ENCODE peak calls at places on chromosomes 5 and 9, in ten cellular contexts. R is PC-9; Z is thyroid gland; V is astrocyte of the spinal cord; Q is endodermal cell; J is right lobe of liver; U is HCT116; O is naive thymus-derived CD4-positive, alpha-beta T cell; S is cardiac muscle cell; C is astrocyte of the cerebellum. X is an unnamed sample.

GRCh38 chr5:67066815-67067214 is 129.8 kb downstream of the CD180 start:
- DNase-seq in Z (no peak), S (no peak), C (no peak), U (no peak), O (no peak), Q (no peak), R (no peak), V (no peak), J (no peak), X (no peak)

GRCh38 chr9:37960631-37961030 is 56.7 kb upstream of the SLC25A51 start:
- DNase-seq in C (no peak), J (no peak), R (no peak), U (no peak), Z (no peak), Q (no peak), V (no peak), O (no peak), S (no peak), X (no peak)

GRCh38 chr9:112050544-112051475 is 124.3 kb downstream of the SUSD1 start:
- DNase-seq in S (no peak), V (peak; percentile 95), Z (no peak), O (no peak), J (peak; percentile 72), Q (peak; percentile 18), U (no peak), C (peak; percentile 99), R (no peak), X (no peak)

GRCh38 chr5:72816297-72817075 is at the start of gene TNPO1:
- DNase-seq in Z (peak; percentile 97), R (peak; percentile 75), O (peak; percentile 85), C (peak; percentile 83), V (peak; percentile 96), J (peak; percentile 96), U (peak; percentile 79), S (peak; percentile 96), Q (peak; percentile 98), X (peak; percentile 51)

GRCh38 chr5:8366296-8366695 is 497.3 kb downstream of the MTRR start:
- DNase-seq in Z (no peak), V (no peak), S (no peak), J (no peak), C (no peak), Q (no peak), R (peak; percentile 10), O (no peak), U (no peak), X (no peak)

GRCh38 chr5:444226-444625 is 1.2 kb downstream of the EXOC3 start:
- DNase-seq in C (no peak), Q (peak; percentile 21), Z (no peak), V (no peak), J (peak; percentile 25), O (no peak), R (no peak), U (no peak), S (no peak), X (no peak)

GRCh38 chr9:135000647-135001245 is 83.0 kb upstream of the FCN1 start:
- DNase-seq in J (no peak), V (peak; percentile 3), Z (no peak), U (peak; percentile 19), C (no peak), Q (no peak), S (no peak), R (no peak), O (no peak), X (peak; percentile 10)

GRCh38 chr9:89886281-89886700 is 281.5 kb downstream of the GADD45G start:
- DNase-seq in U (no peak), V (peak; percentile 29), O (no peak), S (peak; percentile 49), C (no peak), J (no peak), Q (peak; percentile 41), Z (peak; percentile 46), R (no peak), X (no peak)

GRCh38 chr5:2191972-2192371 is 309.2 kb upstream of the IRX4 start:
- DNase-seq in C (no peak), S (no peak), U (no peak), Z (no peak), J (no peak), R (no peak), O (no peak), Q (no peak), V (no peak), X (no peak)

GRCh38 chr5:122870219-122870856 is 24.9 kb downstream of the SNX24 start:
- DNase-seq in V (peak; percentile 21), Q (no peak), C (no peak), S (no peak), O (no peak), J (no peak), U (no peak), Z (no peak), R (no peak), X (no peak)

GRCh38 chr9:6805532-6805931 is 47.8 kb downstream of the KDM4C start:
- DNase-seq in S (no peak), J (no peak), R (no peak), Q (no peak), Z (peak; percentile 68), V (peak; percentile 53), O (no peak), U (no peak), C (peak; percentile 12), X (no peak)

GRCh38 chr9:29118555-29118954 is 1545.3 kb upstream of the C9orf72 start:
- DNase-seq in S (no peak), Z (no peak), O (no peak), R (no peak), C (no peak), V (no peak), U (no peak), J (no peak), Q (no peak), X (no peak)

GRCh38 chr9:93613791-93614190 is 37.4 kb downstream of the PHF2 start:
- DNase-seq in C (no peak), R (no peak), O (no peak), Z (no peak), S (no peak), V (no peak), U (no peak), Q (peak; percentile 36), J (peak; percentile 28), X (no peak)

GRCh38 chr9:36204906-36205547 is 14.3 kb downstream of the CLTA start:
- DNase-seq in Q (peak; percentile 80), U (no peak), Z (no peak), V (no peak), S (peak; percentile 20), J (peak; percentile 47), C (no peak), R (no peak), O (no peak), X (no peak)

GRCh38 chr9:18237776-18238175 is 236.2 kb upstream of the ADAMTSL1 start:
- DNase-seq in U (no peak), O (no peak), J (no peak), Z (no peak), S (no peak), Q (no peak), C (no peak), V (no peak), R (no peak), X (no peak)
- H3K4me3 ChIP-seq in U (no peak overlapping the region), O (no peak overlapping the region), J (no peak overlapping the region), Z (no peak overlapping the region), S (no peak overlapping the region), Q (no peak overlapping the region), C (no peak overlapping the region), V (no peak overlapping the region), R (no peak overlapping the region), X (no peak overlapping the region)

GRCh38 chr5:116521173-116521872 is 53.3 kb downstream of the SEMA6A start:
- DNase-seq in R (no peak), S (no peak), Q (no peak), Z (no peak), V (no peak), C (no peak), J (no peak), U (no peak), O (no peak), X (no peak)
- H3K4me3 ChIP-seq in R (no peak overlapping the region), S (no peak overlapping the region), Q (no peak overlapping the region), Z (no peak overlapping the region), V (no peak overlapping the region), C (no peak overlapping the region), J (no peak overlapping the region), U (no peak overlapping the region), O (no peak overlapping the region), X (no peak overlapping the region)

GRCh38 chr9:128384801-128385492 is 13.8 kb downstream of the URM1 start:
- DNase-seq in O (no peak), J (no peak), Z (no peak), U (no peak), S (no peak), C (no peak), R (no peak), Q (peak; percentile 43), V (no peak), X (no peak)

GRCh38 chr9:128383007-128383753 is 12.0 kb downstream of the URM1 start:
- DNase-seq in R (no peak), V (no peak), O (no peak), U (no peak), Q (peak; percentile 85), Z (no peak), C (no peak), S (no peak), J (no peak), X (no peak)

GRCh38 chr9:128383791-128384190 is 12.6 kb downstream of the URM1 start:
- DNase-seq in Z (no peak), Q (peak; percentile 61), U (no peak), S (no peak), C (no peak), O (no peak), V (no peak), R (no peak), J (no peak), X (no peak)

GRCh38 chr9:128385493-128386205 is 14.5 kb downstream of the URM1 start:
- DNase-seq in O (no peak), Q (peak; percentile 38), R (no peak), U (no peak), Z (no peak), S (no peak), V (no peak), C (no peak), J (no peak), X (no peak)

DNA sequence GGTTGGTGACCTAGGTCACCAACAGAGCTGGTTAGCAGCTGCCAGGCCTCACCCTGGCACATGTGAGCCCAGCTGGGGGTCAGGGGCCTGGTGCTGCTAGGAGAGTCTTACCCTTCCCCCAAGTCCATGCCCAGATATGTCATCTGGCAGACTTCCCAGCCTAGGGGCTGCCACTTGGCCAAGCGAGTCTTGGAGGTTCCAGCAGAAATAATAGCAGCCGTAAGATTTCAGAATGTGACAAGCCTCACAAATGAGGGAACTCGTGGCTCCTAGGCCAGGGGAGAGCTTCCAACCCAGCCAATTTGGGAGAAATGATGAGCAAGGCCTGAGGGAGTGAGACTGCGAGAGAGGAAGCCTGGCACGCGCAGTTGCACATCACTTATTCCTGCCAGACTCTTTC is 11.1 kb downstream of the URM1 start:
- DNase-seq in Z (no peak), S (no peak), J (no peak), C (no peak), V (no peak), R (no peak), O (no peak), Q (no peak), U (no peak), X (no peak)
- H3K4me3 ChIP-seq in Z (no peak overlapping the region), S (no peak overlapping the region), J (no peak overlapping the region), C (no peak overlapping the region), V (no peak overlapping the region), R (no peak overlapping the region), O (no peak overlapping the region), Q (no peak overlapping the region), U (no peak overlapping the region), X (no peak overlapping the region)

DNA sequence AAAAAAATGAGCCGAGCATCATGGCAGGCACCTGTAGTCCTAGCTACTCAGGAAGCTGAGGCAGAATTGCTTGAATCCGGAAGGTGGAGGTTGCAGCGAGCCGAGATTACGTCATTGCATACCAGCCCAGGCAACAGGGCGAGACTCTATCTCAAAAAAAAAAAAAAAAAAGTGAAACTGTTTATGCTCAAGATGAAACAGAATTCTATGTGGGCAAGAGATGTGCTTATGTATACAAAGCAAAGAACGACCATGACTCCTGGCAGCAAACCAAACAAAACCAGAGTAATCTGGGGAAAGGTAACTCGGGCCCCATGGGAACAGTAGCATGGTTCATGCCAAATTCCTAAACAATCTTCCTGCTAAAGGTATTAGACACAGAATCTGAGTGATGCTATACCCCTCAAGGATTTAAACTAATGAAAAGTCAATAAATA is 32.6 kb upstream of the PLAC8L1 start:
- DNase-seq in Q (no peak), R (peak; percentile 88), Z (peak; percentile 76), V (peak; percentile 48), S (no peak), O (no peak), U (no peak), J (no peak), C (peak; percentile 40), X (no peak)
- H3K4me3 ChIP-seq in Q (no peak overlapping the region), R (no peak overlapping the region), Z (no peak overlapping the region), V (no peak overlapping the region), S (no peak overlapping the region), O (no peak overlapping the region), U (no peak overlapping the region), J (no peak overlapping the region), C (no peak overlapping the region), X (no peak overlapping the region)